ENCODE peak calls at places on chromosomes 2 and 18, in five cellular contexts. S, C, X, P and K are unnamed samples.

GRCh38 chr2:55618649-55619055 is 1.2 kb upstream of the PPP4R3B start:
- DNase-seq in S (peak; percentile 49), C (peak; percentile 63), X (no peak), P (no peak), K (peak; percentile 5)

GRCh38 chr2:20178404-20179178 is 46.3 kb downstream of the SDC1 start:
- DNase-seq in S (no peak), C (no peak), X (no peak), P (no peak), K (no peak)

GRCh38 chr18:28164772-28165483 is 12.0 kb downstream of the CDH2 start:
- DNase-seq in S (no peak), C (no peak), X (no peak), P (no peak), K (no peak)

GRCh38 chr2:101473911-101474751 is 781 bp downstream of the RFX8 start:
- DNase-seq in S (peak; percentile 45), C (peak; percentile 45), X (no peak), P (no peak), K (no peak)

GRCh38 chr18:14104906-14105748 is 27.1 kb downstream of the ZNF519 start:
- DNase-seq in S (no peak), C (no peak), X (no peak), P (no peak), K (no peak)

GRCh38 chr2:131043199-131044077 is 49.8 kb downstream of the FAM168B start:
- DNase-seq in S (no peak), C (no peak), X (no peak), P (no peak), K (no peak)

GRCh38 chr2:71898851-71899681 is 248.6 kb downstream of the CYP26B1 start:
- DNase-seq in S (no peak), C (no peak), X (no peak), P (no peak), K (no peak)

GRCh38 chr18:48342125-48342524 is 67.1 kb downstream of the ZBTB7C start:
- DNase-seq in S (no peak), C (no peak), X (no peak), P (no peak), K (no peak)

GRCh38 chr2:112342067-112342466 is 66.7 kb downstream of the ZC3H6 start:
- DNase-seq in S (no peak), C (peak; percentile 43), X (no peak), P (no peak), K (no peak)

GRCh38 chr2:182447843-182448242 is 21.0 kb upstream of the PDE1A start:
- DNase-seq in S (peak; percentile 71), C (no peak), X (peak; percentile 32), P (no peak), K (no peak)

GRCh38 chr2:53018830-53019425 is 748.7 kb upstream of the CHAC2 start:
- DNase-seq in S (no peak), C (peak; percentile 9), X (no peak), P (no peak), K (no peak)

GRCh38 chr2:104429978-104430740 is 423.8 kb upstream of the POU3F3 start:
- DNase-seq in S (no peak), C (no peak), X (no peak), P (no peak), K (no peak)

GRCh38 chr18:66533693-66534092 is 70.2 kb downstream of the CDH19 start:
- DNase-seq in S (no peak), C (no peak), X (no peak), P (no peak), K (no peak)

DNA sequence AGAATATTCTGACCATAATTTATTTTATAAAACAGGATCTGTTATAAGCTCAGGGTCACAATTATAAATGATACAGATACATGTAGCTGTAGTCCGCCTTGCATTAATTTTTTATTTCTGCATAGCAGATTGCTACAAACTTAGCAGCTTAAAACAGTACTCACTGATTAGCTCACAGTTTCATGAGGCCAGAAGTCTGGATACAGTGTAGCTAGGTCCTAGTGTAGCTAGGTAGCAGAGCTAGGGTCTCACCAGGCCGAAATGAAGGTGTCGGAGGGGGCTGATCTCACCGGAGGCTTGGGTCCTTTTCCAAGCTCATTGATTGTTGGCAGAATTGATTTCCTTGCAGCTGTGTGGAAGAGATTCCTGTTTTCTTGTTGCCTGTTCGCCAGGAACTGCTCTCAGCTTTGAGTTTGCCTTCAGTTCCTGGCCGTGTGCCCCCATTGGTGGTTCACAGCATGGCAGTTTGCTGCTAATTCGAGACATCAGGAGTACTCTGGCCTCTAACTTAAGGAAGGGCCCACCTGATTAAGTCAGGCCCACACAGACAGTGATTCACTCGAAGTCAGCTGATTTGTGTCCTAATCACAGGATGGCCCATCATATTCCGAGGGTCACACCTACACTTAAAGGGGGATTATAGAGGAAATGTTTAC is 18.4 kb downstream of the NAPG start:
- DNase-seq in S (no peak), C (no peak), X (no peak), P (no peak), K (no peak)
- TF ChIP-seq CTCF in S (peak; percentile 25), C (no peak), X (no peak), P (no peak), K (no peak)

DNA sequence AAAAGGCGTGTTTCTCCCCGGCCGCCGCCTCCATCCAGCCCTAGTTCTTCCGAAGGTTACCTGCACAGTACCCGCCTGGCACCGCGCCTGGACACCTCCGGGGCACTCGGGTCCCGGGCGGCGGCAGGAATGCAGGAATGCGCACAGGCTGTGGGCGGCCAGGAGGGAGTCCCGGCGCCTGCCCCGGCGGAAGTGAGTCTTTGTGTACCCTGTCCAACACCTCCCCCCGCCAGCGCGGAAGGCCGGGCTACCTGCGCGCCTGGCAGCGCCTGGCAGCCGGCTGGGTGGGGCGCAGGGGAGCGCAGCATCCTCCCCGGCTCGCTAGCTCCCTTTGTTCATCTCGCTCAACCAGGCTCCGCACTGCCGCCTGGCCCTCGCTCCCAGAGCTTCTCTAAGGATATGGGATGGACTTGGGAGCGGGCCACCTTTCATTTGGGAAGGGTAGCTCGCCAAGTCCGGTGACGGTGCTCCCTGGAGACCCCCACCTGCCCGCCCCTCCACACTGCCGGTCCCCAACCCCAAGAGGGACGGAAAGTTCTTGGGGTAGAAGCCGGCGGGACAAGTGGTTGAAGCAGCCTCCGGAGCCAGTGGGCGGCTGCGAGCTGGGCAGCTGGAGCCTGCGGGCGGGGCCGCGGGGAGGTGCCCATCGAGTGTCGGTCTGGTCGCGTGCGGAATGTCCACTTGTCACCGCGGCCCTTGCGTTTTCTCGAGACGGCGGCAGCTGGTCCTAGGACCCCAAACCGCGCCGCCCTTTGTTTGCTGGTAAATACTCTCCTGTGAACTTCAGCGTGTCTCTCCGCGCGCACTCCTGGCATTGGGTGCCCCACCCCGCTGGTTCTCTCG is 1.2 kb upstream of the ST6GAL2 start:
- DNase-seq in S (no peak), C (peak; percentile 26), X (no peak), P (peak; percentile 1), K (no peak)
- TF ChIP-seq CTCF in S (peak; percentile 6), C (no peak), X (no peak), P (no peak), K (no peak)

DNA sequence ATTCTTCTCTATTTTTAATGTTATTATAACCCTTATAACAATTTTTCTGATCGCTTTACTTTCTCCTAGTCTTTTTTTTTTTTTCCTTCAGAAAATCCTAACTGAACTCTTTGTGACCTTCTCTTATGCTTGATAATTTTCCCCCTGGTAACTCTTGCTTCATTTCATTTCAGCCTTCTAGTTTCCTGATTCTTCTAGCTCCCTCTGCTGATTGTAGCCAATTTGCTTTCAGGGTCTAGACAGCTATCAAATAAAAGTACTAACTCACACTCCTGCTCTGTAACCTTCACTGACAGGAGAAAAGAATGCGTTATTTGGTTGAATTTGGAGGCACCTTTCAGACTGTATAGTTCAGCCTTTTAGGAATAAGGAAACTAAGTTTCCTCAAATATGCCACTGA is 99.5 kb downstream of the RBM43 start:
- DNase-seq in S (peak; percentile 18), C (no peak), X (peak; percentile 24), P (no peak), K (peak; percentile 28)
- TF ChIP-seq CTCF in S (peak; percentile 59), C (peak; percentile 5), X (peak; percentile 75), P (peak; percentile 42), K (peak; percentile 65)

GRCh38 chr18:64132871-64133270 is 16.0 kb downstream of the LINC00305 start:
- DNase-seq in S (no peak), C (no peak), X (no peak), P (no peak), K (no peak)

GRCh38 chr18:64131314-64131713 is 17.6 kb downstream of the LINC00305 start:
- DNase-seq in S (no peak), C (no peak), X (no peak), P (no peak), K (no peak)

DNA sequence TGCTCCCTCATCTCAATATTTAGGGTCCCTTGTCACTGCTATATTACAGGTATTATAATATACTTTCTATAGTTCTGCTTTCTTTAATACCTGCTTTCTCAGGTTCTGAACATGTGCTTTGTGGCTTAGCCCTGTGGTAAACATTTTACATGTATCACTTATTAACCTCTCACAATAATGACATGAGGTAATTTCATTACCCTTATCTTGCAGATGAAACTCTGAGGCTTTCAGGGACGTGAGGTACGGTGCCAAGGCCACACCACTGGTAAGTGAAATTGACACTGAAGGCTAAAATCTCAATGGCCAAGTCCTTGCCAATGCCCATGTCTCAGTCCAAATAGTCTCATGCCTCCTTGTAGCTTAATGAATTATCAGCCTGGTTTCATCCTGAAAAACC is 21.7 kb downstream of the LINC00305 start:
- DNase-seq in S (no peak), C (no peak), X (no peak), P (no peak), K (no peak)
- TF ChIP-seq CTCF in S (no peak), C (no peak), X (no peak), P (no peak), K (no peak)

DNA sequence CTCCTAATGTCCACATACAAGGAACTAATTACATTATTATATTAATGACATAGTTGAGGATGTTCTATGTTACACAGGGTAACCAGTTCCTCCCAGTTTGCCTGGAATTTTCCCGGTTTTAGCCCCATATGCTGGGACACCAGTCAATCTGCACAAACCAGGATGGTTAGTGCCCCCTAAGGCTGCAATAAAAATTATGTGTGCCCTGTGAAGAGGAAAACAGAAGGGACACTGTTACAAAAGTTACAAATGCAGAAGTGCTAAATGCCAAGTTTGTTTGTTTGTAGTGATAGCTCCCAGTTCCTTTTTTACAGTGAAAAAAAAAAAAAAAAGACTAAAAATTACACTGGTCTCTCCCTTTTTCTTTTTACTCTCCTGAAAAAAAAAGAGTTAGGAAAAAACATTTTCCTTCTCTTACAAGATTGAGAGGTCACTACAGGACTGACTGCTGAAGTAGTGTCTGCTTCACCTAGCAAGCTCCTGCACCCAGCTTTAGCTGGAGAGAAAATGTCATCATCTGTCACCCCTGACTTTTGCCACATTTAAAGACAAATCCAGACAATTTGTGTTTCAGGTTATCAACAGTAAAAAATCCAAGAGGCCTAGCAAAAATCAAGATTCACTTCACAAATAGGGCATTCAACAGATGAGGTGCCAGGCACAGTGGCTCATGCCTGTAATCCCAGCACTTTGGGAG is 3.2 kb downstream of the ANKRD44 start:
- DNase-seq in S (no peak), C (no peak), X (no peak), P (no peak), K (no peak)
- TF ChIP-seq CTCF in S (no peak), C (no peak), X (peak; percentile 11), P (no peak), K (no peak)

GRCh38 chr18:74082476-74083070 is 65.1 kb downstream of the FBXO15 start:
- DNase-seq in S (peak; percentile 65), C (peak; percentile 20), X (no peak), P (no peak), K (peak; percentile 8)
- TF ChIP-seq CTCF in S (peak; percentile 73), C (no peak), X (peak; percentile 62), P (peak; percentile 61), K (peak; percentile 34)

GRCh38 chr2:154589514-154589913 is 109.0 kb upstream of the KCNJ3 start:
- DNase-seq in S (no peak), C (no peak), X (no peak), P (no peak), K (no peak)
- TF ChIP-seq CTCF in S (no peak), C (no peak), X (no peak), P (no peak), K (no peak)